ENCODE peak calls at places on chromosome 6, in seven cellular contexts. One of them, this sample, is unnamed.
A peak's percentile ranks its signal among the peaks of the same experiment; 100 is the strongest.

GRCh38 chr6:20334334-20334733 is 67.3 kb upstream of the E2F3 start:
- DNase-seq in HEK293T: no peak
- DNase-seq in omental fat pad: no peak
- DNase-seq in non-pigmented ciliary epithelial cell: no peak
- DNase-seq in activated CD8-positive, alpha-beta T cell treated with anti-CD3 and anti-CD28 coated beads, Interleukin-2, amount 10 ng/mL, durations not matched to agents 7 days and 5 days: no peak
- DNase-seq in stomach: no peak
- DNase-seq in HS-5: no peak
- DNase-seq in this sample: no peak

GRCh38 chr6:132067286-132067685 is 116.1 kb upstream of the CCN2 start:
- DNase-seq in omental fat pad: no peak
- DNase-seq in activated CD8-positive, alpha-beta T cell treated with anti-CD3 and anti-CD28 coated beads, Interleukin-2, amount 10 ng/mL, durations not matched to agents 7 days and 5 days: no peak
- DNase-seq in HEK293T: no peak
- DNase-seq in stomach: no peak
- DNase-seq in non-pigmented ciliary epithelial cell: no peak
- DNase-seq in HS-5: no peak
- DNase-seq in this sample: no peak

GRCh38 chr6:156808287-156808686 is 31.1 kb downstream of the ARID1B start:
- DNase-seq in omental fat pad: no peak
- DNase-seq in HS-5: no peak
- DNase-seq in stomach: no peak
- DNase-seq in HEK293T: no peak
- DNase-seq in non-pigmented ciliary epithelial cell: no peak
- DNase-seq in activated CD8-positive, alpha-beta T cell treated with anti-CD3 and anti-CD28 coated beads, Interleukin-2, amount 10 ng/mL, durations not matched to agents 7 days and 5 days: no peak
- DNase-seq in this sample: no peak

GRCh38 chr6:6556738-6557503 is 31.6 kb upstream of the LY86 start:
- DNase-seq in HEK293T: peak; percentile 71
- DNase-seq in non-pigmented ciliary epithelial cell: no peak
- DNase-seq in omental fat pad: no peak
- DNase-seq in activated CD8-positive, alpha-beta T cell treated with anti-CD3 and anti-CD28 coated beads, Interleukin-2, amount 10 ng/mL, durations not matched to agents 7 days and 5 days: peak; percentile 63
- DNase-seq in HS-5: no peak
- DNase-seq in stomach: peak; percentile 36
- DNase-seq in this sample: peak; percentile 17

GRCh38 chr6:90186637-90187361 is 109.8 kb downstream of the BACH2 start:
- DNase-seq in omental fat pad: no peak
- DNase-seq in HS-5: no peak
- DNase-seq in non-pigmented ciliary epithelial cell: no peak
- DNase-seq in HEK293T: no peak
- DNase-seq in stomach: no peak
- DNase-seq in activated CD8-positive, alpha-beta T cell treated with anti-CD3 and anti-CD28 coated beads, Interleukin-2, amount 10 ng/mL, durations not matched to agents 7 days and 5 days: peak; percentile 56
- DNase-seq in this sample: peak; percentile 27

GRCh38 chr6:1621328-1621701 is 11.6 kb downstream of the FOXC1 start:
- DNase-seq in stomach: no peak
- DNase-seq in activated CD8-positive, alpha-beta T cell treated with anti-CD3 and anti-CD28 coated beads, Interleukin-2, amount 10 ng/mL, durations not matched to agents 7 days and 5 days: no peak
- DNase-seq in HS-5: no peak
- DNase-seq in HEK293T: no peak
- DNase-seq in non-pigmented ciliary epithelial cell: no peak
- DNase-seq in omental fat pad: no peak
- DNase-seq in this sample: no peak

GRCh38 chr6:150759500-150759899 is 106.0 kb upstream of the MTHFD1L start:
- DNase-seq in activated CD8-positive, alpha-beta T cell treated with anti-CD3 and anti-CD28 coated beads, Interleukin-2, amount 10 ng/mL, durations not matched to agents 7 days and 5 days: no peak
- DNase-seq in omental fat pad: no peak
- DNase-seq in non-pigmented ciliary epithelial cell: no peak
- DNase-seq in stomach: no peak
- DNase-seq in HS-5: no peak
- DNase-seq in HEK293T: no peak
- DNase-seq in this sample: no peak

GRCh38 chr6:39997101-39997635 is 62.9 kb upstream of the MOCS1 start:
- DNase-seq in activated CD8-positive, alpha-beta T cell treated with anti-CD3 and anti-CD28 coated beads, Interleukin-2, amount 10 ng/mL, durations not matched to agents 7 days and 5 days: no peak
- DNase-seq in omental fat pad: no peak
- DNase-seq in stomach: no peak
- DNase-seq in non-pigmented ciliary epithelial cell: no peak
- DNase-seq in HS-5: no peak
- DNase-seq in HEK293T: no peak
- DNase-seq in this sample: no peak

GRCh38 chr6:53651149-53651763 is 14.3 kb downstream of the KLHL31 start:
- DNase-seq in HEK293T: peak; percentile 61
- DNase-seq in stomach: peak; percentile 67
- DNase-seq in non-pigmented ciliary epithelial cell: peak; percentile 28
- DNase-seq in HS-5: peak; percentile 57
- DNase-seq in omental fat pad: no peak
- DNase-seq in activated CD8-positive, alpha-beta T cell treated with anti-CD3 and anti-CD28 coated beads, Interleukin-2, amount 10 ng/mL, durations not matched to agents 7 days and 5 days: peak; percentile 83
- DNase-seq in this sample: peak; percentile 75

GRCh38 chr6:13496508-13497180 is 9.2 kb upstream of the GFOD1 start:
- DNase-seq in HEK293T: no peak
- DNase-seq in stomach: no peak
- DNase-seq in non-pigmented ciliary epithelial cell: no peak
- DNase-seq in omental fat pad: no peak
- DNase-seq in HS-5: no peak
- DNase-seq in activated CD8-positive, alpha-beta T cell treated with anti-CD3 and anti-CD28 coated beads, Interleukin-2, amount 10 ng/mL, durations not matched to agents 7 days and 5 days: no peak
- DNase-seq in this sample: no peak

GRCh38 chr6:89828988-89829590 is 591 bp upstream of the CASP8AP2 start:
- DNase-seq in non-pigmented ciliary epithelial cell: no peak
- DNase-seq in omental fat pad: no peak
- DNase-seq in activated CD8-positive, alpha-beta T cell treated with anti-CD3 and anti-CD28 coated beads, Interleukin-2, amount 10 ng/mL, durations not matched to agents 7 days and 5 days: peak; percentile 44
- DNase-seq in stomach: no peak
- DNase-seq in HS-5: no peak
- DNase-seq in HEK293T: no peak
- DNase-seq in this sample: no peak

GRCh38 chr6:170222498-170223471 is 68.1 kb downstream of the DLL1 start:
- DNase-seq in omental fat pad: no peak
- DNase-seq in stomach: no peak
- DNase-seq in HS-5: no peak
- DNase-seq in activated CD8-positive, alpha-beta T cell treated with anti-CD3 and anti-CD28 coated beads, Interleukin-2, amount 10 ng/mL, durations not matched to agents 7 days and 5 days: no peak
- DNase-seq in HEK293T: no peak
- DNase-seq in non-pigmented ciliary epithelial cell: no peak
- DNase-seq in this sample: peak; percentile 49

GRCh38 chr6:112044856-112045255 is 9.0 kb upstream of the CCN6 start:
- DNase-seq in stomach: no peak
- DNase-seq in HEK293T: no peak
- DNase-seq in activated CD8-positive, alpha-beta T cell treated with anti-CD3 and anti-CD28 coated beads, Interleukin-2, amount 10 ng/mL, durations not matched to agents 7 days and 5 days: no peak
- DNase-seq in non-pigmented ciliary epithelial cell: peak; percentile 86
- DNase-seq in omental fat pad: no peak
- DNase-seq in HS-5: peak; percentile 51
- DNase-seq in this sample: no peak

GRCh38 chr6:87858440-87858839 is 156.4 kb upstream of the AKIRIN2 start:
- DNase-seq in omental fat pad: no peak
- DNase-seq in HS-5: no peak
- DNase-seq in activated CD8-positive, alpha-beta T cell treated with anti-CD3 and anti-CD28 coated beads, Interleukin-2, amount 10 ng/mL, durations not matched to agents 7 days and 5 days: no peak
- DNase-seq in HEK293T: no peak
- DNase-seq in non-pigmented ciliary epithelial cell: no peak
- DNase-seq in stomach: no peak
- DNase-seq in this sample: no peak

GRCh38 chr6:142824491-142824890 is 120.5 kb downstream of the HIVEP2 start:
- DNase-seq in HEK293T: no peak
- DNase-seq in omental fat pad: no peak
- DNase-seq in HS-5: no peak
- DNase-seq in stomach: no peak
- DNase-seq in non-pigmented ciliary epithelial cell: no peak
- DNase-seq in activated CD8-positive, alpha-beta T cell treated with anti-CD3 and anti-CD28 coated beads, Interleukin-2, amount 10 ng/mL, durations not matched to agents 7 days and 5 days: no peak
- DNase-seq in this sample: no peak

GRCh38 chr6:134134654-134135053 is 82.2 kb upstream of the SLC2A12 start:
- DNase-seq in non-pigmented ciliary epithelial cell: no peak
- DNase-seq in HS-5: no peak
- DNase-seq in HEK293T: no peak
- DNase-seq in omental fat pad: no peak
- DNase-seq in stomach: no peak
- DNase-seq in activated CD8-positive, alpha-beta T cell treated with anti-CD3 and anti-CD28 coated beads, Interleukin-2, amount 10 ng/mL, durations not matched to agents 7 days and 5 days: no peak
- DNase-seq in this sample: no peak

GRCh38 chr6:138465007-138465645 is 34.2 kb downstream of the NHSL1 start:
- DNase-seq in HS-5: peak; percentile 94
- DNase-seq in activated CD8-positive, alpha-beta T cell treated with anti-CD3 and anti-CD28 coated beads, Interleukin-2, amount 10 ng/mL, durations not matched to agents 7 days and 5 days: no peak
- DNase-seq in HEK293T: no peak
- DNase-seq in omental fat pad: no peak
- DNase-seq in non-pigmented ciliary epithelial cell: peak; percentile 98
- DNase-seq in stomach: no peak
- DNase-seq in this sample: no peak

GRCh38 chr6:122778961-122779671 is 400 bp upstream of the FABP7 start:
- DNase-seq in non-pigmented ciliary epithelial cell: no peak
- DNase-seq in activated CD8-positive, alpha-beta T cell treated with anti-CD3 and anti-CD28 coated beads, Interleukin-2, amount 10 ng/mL, durations not matched to agents 7 days and 5 days: no peak
- DNase-seq in stomach: no peak
- DNase-seq in HEK293T: no peak
- DNase-seq in omental fat pad: no peak
- DNase-seq in HS-5: no peak
- DNase-seq in this sample: no peak

GRCh38 chr6:160362556-160362955 is 14.4 kb downstream of the SLC22A3 start:
- DNase-seq in HS-5: no peak
- DNase-seq in activated CD8-positive, alpha-beta T cell treated with anti-CD3 and anti-CD28 coated beads, Interleukin-2, amount 10 ng/mL, durations not matched to agents 7 days and 5 days: no peak
- DNase-seq in HEK293T: no peak
- DNase-seq in non-pigmented ciliary epithelial cell: no peak
- DNase-seq in omental fat pad: no peak
- DNase-seq in stomach: no peak
- DNase-seq in this sample: no peak

GRCh38 chr6:152441892-152442291 is 195.3 kb downstream of the SYNE1 start:
- DNase-seq in omental fat pad: no peak
- DNase-seq in stomach: no peak
- DNase-seq in activated CD8-positive, alpha-beta T cell treated with anti-CD3 and anti-CD28 coated beads, Interleukin-2, amount 10 ng/mL, durations not matched to agents 7 days and 5 days: no peak
- DNase-seq in non-pigmented ciliary epithelial cell: no peak
- DNase-seq in HS-5: no peak
- DNase-seq in HEK293T: no peak
- DNase-seq in this sample: no peak

GRCh38 chr6:35596448-35597442 is 84.0 kb upstream of the TULP1 start:
- DNase-seq in stomach: no peak
- DNase-seq in HS-5: no peak
- DNase-seq in HEK293T: no peak
- DNase-seq in omental fat pad: no peak
- DNase-seq in non-pigmented ciliary epithelial cell: peak; percentile 60
- DNase-seq in activated CD8-positive, alpha-beta T cell treated with anti-CD3 and anti-CD28 coated beads, Interleukin-2, amount 10 ng/mL, durations not matched to agents 7 days and 5 days: no peak
- DNase-seq in this sample: no peak

GRCh38 chr6:136146130-136146529 is 104.0 kb downstream of the MTFR2 start:
- DNase-seq in non-pigmented ciliary epithelial cell: no peak
- DNase-seq in HS-5: no peak
- DNase-seq in activated CD8-positive, alpha-beta T cell treated with anti-CD3 and anti-CD28 coated beads, Interleukin-2, amount 10 ng/mL, durations not matched to agents 7 days and 5 days: no peak
- DNase-seq in omental fat pad: no peak
- DNase-seq in HEK293T: no peak
- DNase-seq in stomach: no peak
- DNase-seq in this sample: no peak

GRCh38 chr6:26251354-26252081 is 113.5 kb upstream of the BTN3A2 start:
- DNase-seq in HEK293T: no peak
- DNase-seq in HS-5: no peak
- DNase-seq in non-pigmented ciliary epithelial cell: peak; percentile 77
- DNase-seq in activated CD8-positive, alpha-beta T cell treated with anti-CD3 and anti-CD28 coated beads, Interleukin-2, amount 10 ng/mL, durations not matched to agents 7 days and 5 days: peak; percentile 90
- DNase-seq in omental fat pad: no peak
- DNase-seq in stomach: peak; percentile 57
- DNase-seq in this sample: peak; percentile 95

GRCh38 chr6:130337534-130337933 is 28.3 kb upstream of the TMEM200A start:
- DNase-seq in activated CD8-positive, alpha-beta T cell treated with anti-CD3 and anti-CD28 coated beads, Interleukin-2, amount 10 ng/mL, durations not matched to agents 7 days and 5 days: no peak
- DNase-seq in stomach: no peak
- DNase-seq in HEK293T: no peak
- DNase-seq in HS-5: no peak
- DNase-seq in omental fat pad: no peak
- DNase-seq in non-pigmented ciliary epithelial cell: no peak
- DNase-seq in this sample: no peak

GRCh38 chr6:44664716-44665115 is 277.2 kb downstream of the CDC5L start:
- DNase-seq in activated CD8-positive, alpha-beta T cell treated with anti-CD3 and anti-CD28 coated beads, Interleukin-2, amount 10 ng/mL, durations not matched to agents 7 days and 5 days: no peak
- DNase-seq in stomach: peak; percentile 1
- DNase-seq in HS-5: no peak
- DNase-seq in HEK293T: no peak
- DNase-seq in non-pigmented ciliary epithelial cell: no peak
- DNase-seq in omental fat pad: no peak
- DNase-seq in this sample: no peak

GRCh38 chr6:158654960-158655485 is 5.2 kb downstream of the SYTL3 start:
- DNase-seq in omental fat pad: no peak
- DNase-seq in non-pigmented ciliary epithelial cell: no peak
- DNase-seq in HEK293T: no peak
- DNase-seq in activated CD8-positive, alpha-beta T cell treated with anti-CD3 and anti-CD28 coated beads, Interleukin-2, amount 10 ng/mL, durations not matched to agents 7 days and 5 days: no peak
- DNase-seq in HS-5: peak; percentile 83
- DNase-seq in stomach: no peak
- DNase-seq in this sample: peak; percentile 46

This sample was measured in SHP77 treated with DMSO at 0.1 percent for 48 hours.